ENCODE peak calls at places on chromosomes 4 and X, in seven cellular contexts. One of them, this sample, is unnamed.
A peak's percentile ranks its signal among the peaks of the same experiment; 100 is the strongest.

GRCh38 chrX:134236690-134237362 is at the start of gene CCDC160:
- DNase-seq in AG09309: no peak
- DNase-seq in mammary epithelial cell: no peak
- DNase-seq in GM12878: no peak
- DNase-seq in aorta: peak; percentile 58
- DNase-seq in lung: no peak
- DNase-seq in H7: peak; percentile 93
- DNase-seq in this sample: peak; percentile 45

GRCh38 chr4:8544282-8544681 is 35.9 kb upstream of the GPR78 start:
- DNase-seq in GM12878: no peak
- DNase-seq in H7: peak; percentile 28
- DNase-seq in lung: no peak
- DNase-seq in mammary epithelial cell: no peak
- DNase-seq in AG09309: no peak
- DNase-seq in aorta: no peak
- DNase-seq in this sample: no peak

GRCh38 chr4:54971474-54971950 is 153.9 kb downstream of the KDR start:
- DNase-seq in GM12878: no peak
- DNase-seq in mammary epithelial cell: peak; percentile 32
- DNase-seq in H7: peak; percentile 38
- DNase-seq in AG09309: peak; percentile 10
- DNase-seq in aorta: no peak
- DNase-seq in lung: no peak
- DNase-seq in this sample: no peak

GRCh38 chr4:39045791-39046221 is 13.6 kb upstream of the TMEM156 start:
- DNase-seq in H7: no peak
- DNase-seq in aorta: no peak
- DNase-seq in mammary epithelial cell: no peak
- DNase-seq in GM12878: no peak
- DNase-seq in AG09309: no peak
- DNase-seq in lung: no peak
- DNase-seq in this sample: no peak

GRCh38 chr4:84035568-84035967 is 463.5 kb downstream of the NKX6-1 start:
- DNase-seq in GM12878: no peak
- DNase-seq in H7: no peak
- DNase-seq in lung: no peak
- DNase-seq in AG09309: no peak
- DNase-seq in aorta: no peak
- DNase-seq in mammary epithelial cell: no peak
- DNase-seq in this sample: no peak

GRCh38 chr4:8328866-8329559 is 59.5 kb downstream of the HTRA3 start:
- DNase-seq in AG09309: no peak
- DNase-seq in aorta: peak; percentile 29
- DNase-seq in GM12878: no peak
- DNase-seq in H7: no peak
- DNase-seq in lung: no peak
- DNase-seq in mammary epithelial cell: no peak
- DNase-seq in this sample: peak; percentile 43

GRCh38 chrX:115952417-115953092 is 218.0 kb upstream of the AGTR2 start:
- DNase-seq in lung: no peak
- DNase-seq in GM12878: no peak
- DNase-seq in mammary epithelial cell: no peak
- DNase-seq in AG09309: no peak
- DNase-seq in aorta: peak; percentile 53
- DNase-seq in H7: peak; percentile 53
- DNase-seq in this sample: no peak

GRCh38 chr4:158172558-158173258 is at the start of gene GASK1B:
- DNase-seq in aorta: no peak
- DNase-seq in H7: peak; percentile 44
- DNase-seq in GM12878: no peak
- DNase-seq in AG09309: no peak
- DNase-seq in lung: no peak
- DNase-seq in mammary epithelial cell: peak; percentile 42
- DNase-seq in this sample: no peak

GRCh38 chrX:24647257-24648058 is at the start of gene PCYT1B:
- DNase-seq in mammary epithelial cell: peak; percentile 80
- DNase-seq in aorta: peak; percentile 70
- DNase-seq in AG09309: no peak
- DNase-seq in H7: peak; percentile 84
- DNase-seq in lung: peak; percentile 54
- DNase-seq in GM12878: no peak
- DNase-seq in this sample: peak; percentile 64

GRCh38 chr4:76307670-76308014 is 1.1 kb downstream of the STBD1 start:
- DNase-seq in lung: no peak
- DNase-seq in H7: no peak
- DNase-seq in GM12878: no peak
- DNase-seq in AG09309: no peak
- DNase-seq in mammary epithelial cell: no peak
- DNase-seq in aorta: peak; percentile 56
- DNase-seq in this sample: peak; percentile 59

GRCh38 chr4:146407669-146408084 is 114.1 kb downstream of the SLC10A7 start:
- DNase-seq in GM12878: no peak
- DNase-seq in aorta: no peak
- DNase-seq in mammary epithelial cell: peak; percentile 3
- DNase-seq in H7: no peak
- DNase-seq in lung: no peak
- DNase-seq in AG09309: no peak
- DNase-seq in this sample: no peak

GRCh38 chrX:22795680-22796079 is 204.1 kb upstream of the DDX53 start:
- DNase-seq in aorta: no peak
- DNase-seq in GM12878: no peak
- DNase-seq in H7: no peak
- DNase-seq in lung: no peak
- DNase-seq in AG09309: no peak
- DNase-seq in mammary epithelial cell: peak; percentile 87
- DNase-seq in this sample: no peak

GRCh38 chrX:9341305-9342201 is 123.3 kb upstream of the TBL1X start:
- DNase-seq in GM12878: peak; percentile 53
- DNase-seq in H7: peak; percentile 43
- DNase-seq in lung: peak; percentile 72
- DNase-seq in mammary epithelial cell: no peak
- DNase-seq in aorta: peak; percentile 93
- DNase-seq in AG09309: no peak
- DNase-seq in this sample: peak; percentile 66

GRCh38 chrX:120305531-120306145 is 5.6 kb downstream of the TMEM255A start:
- DNase-seq in AG09309: no peak
- DNase-seq in lung: no peak
- DNase-seq in GM12878: no peak
- DNase-seq in mammary epithelial cell: no peak
- DNase-seq in H7: no peak
- DNase-seq in aorta: no peak
- DNase-seq in this sample: no peak

GRCh38 chr4:23022032-23022431 is 329.3 kb downstream of the GBA3 start:
- DNase-seq in lung: no peak
- DNase-seq in aorta: no peak
- DNase-seq in AG09309: peak; percentile 75
- DNase-seq in H7: no peak
- DNase-seq in mammary epithelial cell: peak; percentile 7
- DNase-seq in GM12878: no peak
- DNase-seq in this sample: no peak

GRCh38 chrX:67587946-67588624 is 44.3 kb downstream of the AR start:
- DNase-seq in H7: no peak
- DNase-seq in lung: no peak
- DNase-seq in GM12878: no peak
- DNase-seq in aorta: no peak
- DNase-seq in mammary epithelial cell: no peak
- DNase-seq in AG09309: no peak
- DNase-seq in this sample: no peak

GRCh38 chrX:153953892-153954617 is 9.6 kb upstream of the RENBP start:
- DNase-seq in lung: no peak
- DNase-seq in AG09309: no peak
- DNase-seq in GM12878: no peak
- DNase-seq in H7: peak; percentile 78
- DNase-seq in aorta: no peak
- DNase-seq in mammary epithelial cell: no peak
- DNase-seq in this sample: no peak

GRCh38 chrX:130975947-130976346 is 72.9 kb upstream of the ENOX2 start:
- DNase-seq in aorta: no peak
- DNase-seq in lung: no peak
- DNase-seq in H7: peak; percentile 12
- DNase-seq in mammary epithelial cell: peak; percentile 30
- DNase-seq in GM12878: no peak
- DNase-seq in AG09309: peak; percentile 5
- DNase-seq in this sample: no peak

GRCh38 chr4:7397206-7398103 is 37.3 kb downstream of the PSAPL1 start:
- DNase-seq in AG09309: no peak
- DNase-seq in H7: no peak
- DNase-seq in GM12878: no peak
- DNase-seq in lung: no peak
- DNase-seq in aorta: no peak
- DNase-seq in mammary epithelial cell: peak; percentile 92
- DNase-seq in this sample: no peak

GRCh38 chr4:156556326-156556725 is 415.3 kb downstream of the PDGFC start:
- DNase-seq in aorta: no peak
- DNase-seq in mammary epithelial cell: no peak
- DNase-seq in H7: no peak
- DNase-seq in lung: no peak
- DNase-seq in GM12878: no peak
- DNase-seq in AG09309: no peak
- DNase-seq in this sample: no peak

GRCh38 chr4:25184056-25184455 is 23.8 kb upstream of the SEPSECS start:
- DNase-seq in H7: no peak
- DNase-seq in aorta: no peak
- DNase-seq in GM12878: no peak
- DNase-seq in mammary epithelial cell: no peak
- DNase-seq in lung: no peak
- DNase-seq in AG09309: no peak
- DNase-seq in this sample: no peak

GRCh38 chr4:164716901-164717300 is 37.0 kb upstream of the SMIM31 start:
- DNase-seq in AG09309: no peak
- DNase-seq in aorta: no peak
- DNase-seq in GM12878: no peak
- DNase-seq in lung: no peak
- DNase-seq in H7: peak; percentile 37
- DNase-seq in mammary epithelial cell: no peak
- DNase-seq in this sample: no peak

GRCh38 chr4:86855572-86855971 is 6.4 kb upstream of the SLC10A6 start:
- DNase-seq in mammary epithelial cell: peak; percentile 81
- DNase-seq in lung: no peak
- DNase-seq in AG09309: peak; percentile 84
- DNase-seq in H7: no peak
- DNase-seq in aorta: no peak
- DNase-seq in GM12878: no peak
- DNase-seq in this sample: no peak

DNA sequence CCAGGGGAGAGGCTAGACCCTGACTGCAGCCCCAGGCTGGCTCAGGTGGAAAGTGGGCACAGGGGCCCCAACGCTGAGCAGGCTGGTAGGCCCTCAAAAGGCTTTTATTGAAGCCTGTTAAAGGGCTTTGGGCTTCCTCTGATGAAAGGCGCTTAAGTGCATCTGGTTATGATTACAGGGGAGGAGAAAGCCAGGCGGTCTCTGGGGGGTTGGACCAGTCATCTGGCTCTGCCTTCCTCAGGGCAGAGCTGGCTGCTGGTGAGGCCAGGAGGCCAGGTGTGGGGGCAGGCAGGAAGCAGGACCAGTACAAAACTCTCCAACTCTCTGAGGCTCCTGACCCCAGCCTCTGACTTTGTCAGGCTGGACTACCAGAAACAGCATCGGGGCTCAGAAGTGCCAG is 68.8 kb upstream of the BCOR start:
- DNase-seq in H7: peak; percentile 66
- DNase-seq in AG09309: no peak
- DNase-seq in GM12878: no peak
- DNase-seq in aorta: no peak
- DNase-seq in lung: no peak
- DNase-seq in mammary epithelial cell: no peak
- DNase-seq in this sample: peak; percentile 56
- H3K4me3 ChIP-seq in H7: no peak overlapping the region
- H3K4me3 ChIP-seq in AG09309: no peak overlapping the region
- H3K4me3 ChIP-seq in GM12878: no peak overlapping the region
- H3K4me3 ChIP-seq in aorta: no peak overlapping the region
- H3K4me3 ChIP-seq in lung: no peak overlapping the region
- H3K4me3 ChIP-seq in mammary epithelial cell: no peak overlapping the region
- H3K4me3 ChIP-seq in this sample: no peak overlapping the region

DNA sequence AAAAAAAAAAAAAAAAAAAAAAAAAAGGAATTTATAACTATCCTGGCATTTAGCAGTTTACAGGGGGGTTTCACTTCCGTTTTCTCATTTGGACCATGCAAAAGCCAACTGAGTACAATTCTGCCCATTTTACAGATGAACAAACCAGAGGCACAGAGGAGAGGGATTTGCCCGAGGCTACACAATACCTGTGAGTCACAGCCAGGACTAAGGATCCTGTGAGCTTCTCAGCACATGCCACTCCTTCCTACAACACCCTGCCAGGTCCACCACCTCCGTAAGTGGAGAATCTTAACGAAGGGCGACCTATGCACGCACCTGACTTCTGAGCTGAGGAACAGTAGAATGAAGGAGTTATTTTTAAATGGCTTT is 75.4 kb upstream of the USP9X start:
- DNase-seq in mammary epithelial cell: no peak
- DNase-seq in lung: no peak
- DNase-seq in AG09309: no peak
- DNase-seq in aorta: no peak
- DNase-seq in GM12878: no peak
- DNase-seq in H7: no peak
- DNase-seq in this sample: no peak
- H3K4me3 ChIP-seq in mammary epithelial cell: peak overlapping the region; percentile 7
- H3K4me3 ChIP-seq in lung: no peak overlapping the region
- H3K4me3 ChIP-seq in AG09309: no peak overlapping the region
- H3K4me3 ChIP-seq in aorta: no peak overlapping the region
- H3K4me3 ChIP-seq in GM12878: no peak overlapping the region
- H3K4me3 ChIP-seq in H7: no peak overlapping the region
- H3K4me3 ChIP-seq in this sample: peak overlapping the region; percentile 53

GRCh38 chr4:41079871-41080565 is 134.3 kb downstream of the APBB2 start:
- DNase-seq in aorta: no peak
- DNase-seq in mammary epithelial cell: no peak
- DNase-seq in lung: no peak
- DNase-seq in GM12878: no peak
- DNase-seq in AG09309: no peak
- DNase-seq in H7: no peak
- DNase-seq in this sample: no peak
- H3K4me3 ChIP-seq in aorta: no peak overlapping the region
- H3K4me3 ChIP-seq in mammary epithelial cell: no peak overlapping the region
- H3K4me3 ChIP-seq in lung: no peak overlapping the region
- H3K4me3 ChIP-seq in GM12878: no peak overlapping the region
- H3K4me3 ChIP-seq in AG09309: no peak overlapping the region
- H3K4me3 ChIP-seq in H7: no peak overlapping the region
- H3K4me3 ChIP-seq in this sample: no peak overlapping the region

GRCh38 chr4:104967034-104967401 is 179.7 kb upstream of the TET2 start:
- DNase-seq in lung: no peak
- DNase-seq in mammary epithelial cell: peak; percentile 40
- DNase-seq in aorta: no peak
- DNase-seq in H7: no peak
- DNase-seq in AG09309: no peak
- DNase-seq in GM12878: no peak
- DNase-seq in this sample: no peak

GRCh38 chr4:104964387-104965175 is 182.1 kb upstream of the TET2 start:
- DNase-seq in lung: no peak
- DNase-seq in H7: no peak
- DNase-seq in AG09309: no peak
- DNase-seq in aorta: no peak
- DNase-seq in GM12878: no peak
- DNase-seq in mammary epithelial cell: no peak
- DNase-seq in this sample: no peak

GRCh38 chr4:104969394-104970066 is 177.1 kb upstream of the TET2 start:
- DNase-seq in H7: no peak
- DNase-seq in aorta: no peak
- DNase-seq in mammary epithelial cell: peak; percentile 7
- DNase-seq in lung: no peak
- DNase-seq in GM12878: peak; percentile 52
- DNase-seq in AG09309: no peak
- DNase-seq in this sample: no peak

GRCh38 chr4:104971458-104971857 is 175.2 kb upstream of the TET2 start:
- DNase-seq in GM12878: no peak
- DNase-seq in aorta: no peak
- DNase-seq in H7: no peak
- DNase-seq in mammary epithelial cell: peak; percentile 93
- DNase-seq in AG09309: no peak
- DNase-seq in lung: no peak
- DNase-seq in this sample: no peak

GRCh38 chr4:104966349-104967033 is 180.2 kb upstream of the TET2 start:
- DNase-seq in H7: no peak
- DNase-seq in AG09309: no peak
- DNase-seq in aorta: no peak
- DNase-seq in mammary epithelial cell: peak; percentile 26
- DNase-seq in GM12878: peak; percentile 96
- DNase-seq in lung: peak; percentile 61
- DNase-seq in this sample: no peak
- H3K4me3 ChIP-seq in H7: no peak overlapping the region
- H3K4me3 ChIP-seq in AG09309: no peak overlapping the region
- H3K4me3 ChIP-seq in aorta: no peak overlapping the region
- H3K4me3 ChIP-seq in mammary epithelial cell: no peak overlapping the region
- H3K4me3 ChIP-seq in GM12878: peak overlapping the region; percentile 51
- H3K4me3 ChIP-seq in lung: no peak overlapping the region
- H3K4me3 ChIP-seq in this sample: no peak overlapping the region

This sample was measured in psoas muscle.